ENCODE peak calls at places on chromosomes 1 and 21, in seven cellular contexts. L is NAMALWA; D is thyroid gland; J is germinal center; U is activated naive CD4-positive, alpha-beta T cell treated with anti-CD3 and anti-CD28 coated beads for 36 hours; E is nephron progenitor cell; C is GM23248. H is an unnamed sample.

GRCh38 chr1:86416343-86416742 is 7.6 kb upstream of the CLCA2 start:
- DNase-seq in C (no peak), D (no peak), E (no peak), J (no peak), U (no peak), L (no peak), H (no peak)

GRCh38 chr21:38460171-38460742 is 38.0 kb downstream of the ERG start:
- DNase-seq in D (no peak), C (peak; percentile 97), U (no peak), J (no peak), E (no peak), L (no peak), H (no peak)

GRCh38 chr1:222240536-222241181 is 307.2 kb downstream of the HHIPL2 start:
- DNase-seq in J (no peak), E (no peak), D (no peak), U (no peak), L (no peak), C (peak; percentile 63), H (no peak)

GRCh38 chr1:206108635-206109034 is 8.6 kb downstream of the AVPR1B start:
- DNase-seq in E (no peak), D (no peak), C (peak; percentile 23), L (no peak), U (no peak), J (no peak), H (no peak)

GRCh38 chr1:65255088-65256050 is 54.0 kb upstream of the DNAJC6 start:
- DNase-seq in C (peak; percentile 50), L (no peak), J (no peak), U (no peak), E (peak; percentile 34), D (peak; percentile 44), H (no peak)

GRCh38 chr1:35215346-35215745 is 22.4 kb upstream of the SFPQ start:
- DNase-seq in L (no peak), U (no peak), D (no peak), J (no peak), E (no peak), C (peak; percentile 26), H (no peak)

GRCh38 chr1:198605880-198606458 is 32.9 kb upstream of the PTPRC start:
- DNase-seq in C (peak; percentile 29), J (no peak), E (no peak), D (no peak), U (no peak), L (no peak), H (no peak)

GRCh38 chr1:179714159-179714558 is 28.9 kb upstream of the FAM163A start:
- DNase-seq in U (no peak), E (no peak), J (no peak), D (no peak), L (no peak), C (no peak), H (no peak)

GRCh38 chr1:88799433-88799832 is 91.9 kb downstream of the GTF2B start:
- DNase-seq in U (no peak), L (no peak), C (no peak), J (no peak), D (no peak), E (no peak), H (peak; percentile 21)

GRCh38 chr1:33036051-33036525 is 595 bp downstream of the AK2 start:
- DNase-seq in U (peak; percentile 35), D (no peak), L (peak; percentile 56), C (peak; percentile 70), E (no peak), J (peak; percentile 15), H (no peak)

GRCh38 chr1:231407537-231408396 is 14.3 kb downstream of the EGLN1 start:
- DNase-seq in D (no peak), U (no peak), E (no peak), J (no peak), C (peak; percentile 70), L (no peak), H (no peak)

GRCh38 chr1:3032970-3033794 is 11.9 kb downstream of the ACTRT2 start:
- DNase-seq in D (no peak), E (no peak), J (no peak), U (peak; percentile 53), L (no peak), C (no peak), H (no peak)

GRCh38 chr1:60978421-60979357 is 103.7 kb upstream of the NFIA start:
- DNase-seq in J (peak; percentile 25), U (peak; percentile 57), E (no peak), L (peak; percentile 74), D (no peak), C (peak; percentile 58), H (no peak)

GRCh38 chr1:37040773-37041172 is 6.5 kb upstream of the GRIK3 start:
- DNase-seq in L (no peak), J (no peak), C (no peak), D (no peak), E (no peak), U (no peak), H (no peak)

GRCh38 chr1:213984387-213985180 is 3.2 kb upstream of the PROX1 start:
- DNase-seq in L (no peak), D (peak; percentile 87), C (no peak), U (no peak), J (no peak), E (no peak), H (no peak)

GRCh38 chr1:94542088-94542671 is 621 bp upstream of the F3 start:
- DNase-seq in C (peak; percentile 72), L (no peak), D (peak; percentile 49), U (peak; percentile 6), J (no peak), E (peak; percentile 28), H (no peak)

GRCh38 chr21:16037386-16037785 is 307.6 kb downstream of the USP25 start:
- DNase-seq in U (no peak), L (no peak), J (no peak), E (no peak), C (no peak), D (no peak), H (peak; percentile 65)

GRCh38 chr1:93516164-93516563 is 68.2 kb downstream of the FNBP1L start:
- DNase-seq in L (no peak), J (no peak), D (no peak), C (no peak), U (no peak), E (no peak), H (no peak)

GRCh38 chr1:30140566-30140965 is 582.8 kb downstream of the MATN1 start:
- DNase-seq in U (no peak), L (no peak), D (no peak), J (no peak), E (no peak), C (no peak), H (no peak)

GRCh38 chr1:219555031-219555667 is 57.8 kb downstream of the ZC3H11B start:
- DNase-seq in E (no peak), L (no peak), U (no peak), D (no peak), C (peak; percentile 79), J (no peak), H (no peak)

GRCh38 chr1:209884665-209885117 is 53.3 kb upstream of the SYT14 start:
- DNase-seq in L (peak; percentile 13), E (no peak), C (peak; percentile 100), D (peak; percentile 87), U (peak; percentile 66), J (no peak), H (no peak)

GRCh38 chr1:162639718-162640117 is 7.5 kb downstream of the DDR2 start:
- DNase-seq in D (no peak), E (no peak), U (no peak), J (no peak), L (no peak), C (no peak), H (no peak)

GRCh38 chr1:17187065-17187464 is 17.9 kb upstream of the PADI1 start:
- DNase-seq in E (no peak), D (no peak), L (no peak), U (peak; percentile 3), J (no peak), C (no peak), H (no peak)

GRCh38 chr21:42127164-42128125 is 56.3 kb downstream of the UMODL1 start:
- DNase-seq in D (peak; percentile 90), L (no peak), J (no peak), E (no peak), C (no peak), U (no peak), H (no peak)

GRCh38 chr1:45979778-45980176 is 152.7 kb downstream of the PIK3R3 start:
- DNase-seq in J (no peak), L (no peak), D (no peak), C (no peak), U (no peak), E (no peak), H (no peak)

GRCh38 chr1:160618327-160618726 is 28.5 kb downstream of the SLAMF1 start:
- DNase-seq in C (no peak), E (no peak), L (no peak), J (no peak), D (no peak), U (no peak), H (no peak)

GRCh38 chr1:154327466-154328317 is 2.4 kb downstream of the ATP8B2 start:
- DNase-seq in E (no peak), J (peak; percentile 44), D (peak; percentile 22), U (peak; percentile 57), C (no peak), L (peak; percentile 70), H (peak; percentile 42)

GRCh38 chr1:35894183-35894582 is 11.2 kb downstream of the AGO1 start:
- DNase-seq in C (no peak), U (no peak), L (peak; percentile 34), D (no peak), E (no peak), J (peak; percentile 81), H (peak; percentile 71)

GRCh38 chr1:152906023-152906565 is 2.3 kb upstream of the IVL start:
- DNase-seq in L (no peak), E (no peak), C (peak; percentile 97), J (no peak), D (no peak), U (no peak), H (no peak)

H was measured in Kasumi-1.